ENCODE peak calls at places on chromosomes 12 and 14, in eight cellular contexts. I, T, U, R, H, K, X and G are unnamed samples.

GRCh38 chr12:96397756-96398421 is 2.4 kb downstream of the CDK17 start:
- DNase-seq in I (no peak), T (no peak), U (no peak), R (no peak), H (no peak), K (no peak), X (peak), G (no peak)

GRCh38 chr14:45249847-45250575 is 3.0 kb downstream of the MIS18BP1 start:
- DNase-seq in I (peak), T (no peak), U (no peak), R (peak), H (no peak), K (no peak), X (peak), G (no peak)

GRCh38 chr12:104299842-104300481 is 3.6 kb upstream of the EID3 start:
- DNase-seq in I (no peak), T (peak), U (no peak), R (no peak), H (no peak), K (no peak), X (peak), G (no peak)

GRCh38 chr14:100375273-100375962 is 52.3 kb downstream of the SLC25A47 start:
- DNase-seq in I (peak), T (peak), U (no peak), R (peak), H (peak), K (peak), X (peak), G (peak)

GRCh38 chr12:104590002-104590401 is 133.3 kb downstream of the CHST11 start:
- DNase-seq in I (no peak), T (no peak), U (no peak), R (no peak), H (no peak), K (no peak), X (no peak), G (no peak)

GRCh38 chr12:89344862-89345202 is 7.5 kb downstream of the DUSP6 start:
- DNase-seq in I (no peak), T (no peak), U (no peak), R (no peak), H (no peak), K (no peak), X (no peak), G (no peak)

GRCh38 chr12:91565246-91565645 is 382.6 kb upstream of the DCN start:
- DNase-seq in I (no peak), T (no peak), U (no peak), R (peak), H (no peak), K (no peak), X (peak), G (no peak)

GRCh38 chr14:71232506-71232905 is 325.2 kb downstream of the PCNX1 start:
- DNase-seq in I (no peak), T (no peak), U (no peak), R (no peak), H (no peak), K (no peak), X (no peak), G (no peak)

GRCh38 chr12:39401459-39401858 is 41.5 kb downstream of the KIF21A start:
- DNase-seq in I (no peak), T (no peak), U (no peak), R (no peak), H (no peak), K (no peak), X (peak), G (no peak)

GRCh38 chr12:102917026-102917787 is at the start of gene PAH:
- DNase-seq in I (no peak), T (no peak), U (no peak), R (peak), H (no peak), K (peak), X (no peak), G (no peak)

GRCh38 chr12:52130695-52131094 is 51.2 kb downstream of the SMIM41 start:
- DNase-seq in I (no peak), T (no peak), U (no peak), R (no peak), H (peak), K (no peak), X (no peak), G (no peak)

GRCh38 chr14:50622978-50623377 is 45.1 kb downstream of the SAV1 start:
- DNase-seq in I (no peak), T (no peak), U (no peak), R (no peak), H (no peak), K (no peak), X (no peak), G (no peak)

GRCh38 chr12:51884676-51885229 is 3.1 kb upstream of the ANKRD33 start:
- DNase-seq in I (no peak), T (peak), U (no peak), R (peak), H (no peak), K (no peak), X (no peak), G (no peak)

GRCh38 chr14:68894802-68895201 is 84.3 kb downstream of the ACTN1 start:
- DNase-seq in I (no peak), T (no peak), U (no peak), R (peak), H (no peak), K (no peak), X (peak), G (no peak)

GRCh38 chr14:55707365-55707804 is 127.4 kb downstream of the KTN1 start:
- DNase-seq in I (no peak), T (peak), U (no peak), R (peak), H (no peak), K (no peak), X (peak), G (no peak)

GRCh38 chr14:24093901-24094838 is at the start of gene PCK2:
- DNase-seq in I (peak), T (peak), U (peak), R (peak), H (peak), K (peak), X (peak), G (peak)

GRCh38 chr12:114123108-114123507 is 157.0 kb upstream of the RBM19 start:
- DNase-seq in I (no peak), T (no peak), U (no peak), R (peak), H (no peak), K (no peak), X (no peak), G (no peak)

GRCh38 chr12:100199347-100200136 is 1.1 kb upstream of the ACTR6 start:
- DNase-seq in I (peak), T (peak), U (peak), R (peak), H (peak), K (peak), X (peak), G (peak)

GRCh38 chr12:40105515-40106201 is at the start of gene SLC2A13:
- DNase-seq in I (peak), T (peak), U (peak), R (peak), H (peak), K (peak), X (peak), G (peak)

GRCh38 chr14:79551591-79551990 is 659.7 kb downstream of the DIO2 start:
- DNase-seq in I (no peak), T (no peak), U (no peak), R (no peak), H (no peak), K (no peak), X (no peak), G (no peak)

GRCh38 chr12:47020211-47020821 is 59.1 kb upstream of the PCED1B start:
- DNase-seq in I (no peak), T (no peak), U (no peak), R (no peak), H (no peak), K (no peak), X (no peak), G (no peak)

GRCh38 chr14:54627718-54628345 is 60.9 kb downstream of the SAMD4A start:
- DNase-seq in I (peak), T (no peak), U (no peak), R (no peak), H (peak), K (no peak), X (peak), G (no peak)

GRCh38 chr12:52203126-52203921 is 11.5 kb upstream of the KRT80 start:
- DNase-seq in I (no peak), T (peak), U (no peak), R (peak), H (peak), K (peak), X (peak), G (peak)

GRCh38 chr14:59997496-59997895 is 77.6 kb downstream of the LRRC9 start:
- DNase-seq in I (no peak), T (no peak), U (no peak), R (peak), H (no peak), K (no peak), X (peak), G (no peak)

GRCh38 chr12:40689576-40689975 is 2.7 kb upstream of the CNTN1 start:
- DNase-seq in I (no peak), T (no peak), U (no peak), R (peak), H (no peak), K (no peak), X (no peak), G (no peak)

GRCh38 chr14:22333408-22334274 is 255.4 kb downstream of the DAD1 start:
- DNase-seq in I (no peak), T (peak), U (no peak), R (peak), H (no peak), K (no peak), X (peak), G (no peak)

GRCh38 chr14:72771561-72771960 is 122.3 kb downstream of the DPF3 start:
- DNase-seq in I (no peak), T (no peak), U (no peak), R (no peak), H (no peak), K (no peak), X (no peak), G (no peak)

GRCh38 chr12:131912526-131913274 is 16.4 kb upstream of the PUS1 start:
- DNase-seq in I (peak), T (peak), U (no peak), R (peak), H (peak), K (no peak), X (peak), G (peak)

GRCh38 chr14:63193236-63193635 is 11.0 kb upstream of the RHOJ start:
- DNase-seq in I (no peak), T (no peak), U (no peak), R (peak), H (no peak), K (no peak), X (no peak), G (no peak)

GRCh38 chr14:102878174-102878969 is 44.1 kb upstream of the AMN start:
- DNase-seq in I (no peak), T (peak), U (no peak), R (peak), H (no peak), K (no peak), X (no peak), G (no peak)

GRCh38 chr12:52250048-52250990 is 17.3 kb downstream of the KRT7 start:
- DNase-seq in I (no peak), T (peak), U (no peak), R (no peak), H (peak), K (peak), X (no peak), G (no peak)

GRCh38 chr12:120583478-120584030 is 2.4 kb upstream of the POP5 start:
- DNase-seq in I (peak), T (peak), U (peak), R (peak), H (peak), K (peak), X (peak), G (peak)

GRCh38 chr14:32372154-32372553 is 43.1 kb downstream of the AKAP6 start:
- DNase-seq in I (no peak), T (peak), U (no peak), R (peak), H (no peak), K (no peak), X (peak), G (no peak)

GRCh38 chr14:76456200-76456599 is 80.3 kb downstream of the ESRRB start:
- DNase-seq in I (no peak), T (peak), U (no peak), R (peak), H (no peak), K (no peak), X (peak), G (no peak)

GRCh38 chr12:4781212-4781611 is 61.0 kb downstream of the GALNT8 start:
- DNase-seq in I (no peak), T (no peak), U (no peak), R (peak), H (no peak), K (no peak), X (no peak), G (no peak)

GRCh38 chr12:59820594-59821011 is 224.8 kb downstream of the SLC16A7 start:
- DNase-seq in I (no peak), T (no peak), U (no peak), R (no peak), H (no peak), K (no peak), X (no peak), G (no peak)

DNA sequence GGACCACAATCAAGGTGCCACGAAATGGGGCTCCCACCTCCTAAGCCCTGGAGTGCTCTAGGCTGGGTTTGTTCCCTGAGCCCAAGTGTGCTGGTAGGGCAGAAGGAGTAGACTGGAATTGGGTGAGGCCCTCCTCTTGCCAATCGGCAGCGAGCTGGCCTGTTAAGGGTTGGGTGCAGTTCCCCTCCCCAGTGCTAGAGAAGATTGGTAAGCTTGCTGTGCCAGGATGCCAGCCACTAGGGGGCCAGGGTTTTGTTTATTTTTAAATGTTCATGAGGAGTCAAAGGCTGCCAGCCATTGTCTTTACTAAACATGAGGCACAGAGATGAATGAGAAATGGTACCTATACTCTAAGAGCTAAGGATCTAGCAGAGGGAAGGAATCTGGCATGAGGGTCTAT is 79.7 kb downstream of the SPTB start:
- DNase-seq in I (no peak), T (peak), U (no peak), R (peak), H (no peak), K (peak), X (peak), G (no peak)
- TF ChIP-seq CTCF in I (peak), T (peak), U (no peak), R (peak), H (peak), K (peak), X (peak), G (no peak)

DNA sequence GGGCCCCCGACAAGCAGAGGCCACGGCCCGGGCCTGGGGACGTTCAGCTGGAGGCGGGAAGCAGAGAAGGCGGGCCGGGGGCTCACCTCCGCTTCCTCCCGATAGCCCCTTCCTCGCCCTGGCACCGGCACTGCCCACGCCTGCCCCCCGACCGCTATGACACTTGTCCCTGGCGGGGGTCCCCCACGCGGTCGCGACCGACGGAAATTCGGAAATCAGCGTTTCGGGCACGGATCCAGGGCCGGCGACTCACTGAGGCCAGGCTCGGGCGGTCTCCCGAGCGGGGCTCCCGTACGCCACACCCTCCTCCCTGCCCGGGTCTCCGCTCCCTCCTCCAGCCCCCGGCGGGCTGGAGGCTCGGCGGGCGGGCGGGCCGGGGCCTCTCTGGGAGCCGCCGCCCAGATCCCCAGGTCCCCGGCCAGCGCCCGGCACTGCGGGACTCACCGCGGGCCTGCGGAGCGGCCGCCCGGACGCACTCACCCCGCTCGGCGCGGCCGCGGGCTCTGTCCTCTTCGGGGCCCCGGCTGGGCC is 552 bp downstream of the PITPNM2 start:
- DNase-seq in I (peak), T (peak), U (no peak), R (peak), H (peak), K (peak), X (peak), G (no peak)
- TF ChIP-seq CTCF in I (no peak), T (no peak), U (no peak), R (no peak), H (no peak), K (no peak), X (no peak), G (no peak)

GRCh38 chr12:62601765-62602444 is 135.3 kb downstream of the MON2 start:
- DNase-seq in I (no peak), T (no peak), U (no peak), R (no peak), H (no peak), K (no peak), X (no peak), G (no peak)

GRCh38 chr12:62597253-62597652 is 130.6 kb downstream of the MON2 start:
- DNase-seq in I (no peak), T (no peak), U (no peak), R (no peak), H (no peak), K (no peak), X (no peak), G (no peak)

GRCh38 chr12:62602445-62603060 is 135.9 kb downstream of the MON2 start:
- DNase-seq in I (peak), T (peak), U (peak), R (peak), H (peak), K (peak), X (peak), G (peak)

GRCh38 chr12:62598846-62599245 is 132.2 kb downstream of the MON2 start:
- DNase-seq in I (no peak), T (no peak), U (no peak), R (no peak), H (no peak), K (no peak), X (no peak), G (no peak)

GRCh38 chr12:62600038-62600437 is 133.4 kb downstream of the MON2 start:
- DNase-seq in I (no peak), T (peak), U (no peak), R (no peak), H (no peak), K (no peak), X (no peak), G (no peak)
- TF ChIP-seq CTCF in I (no peak), T (peak), U (no peak), R (peak), H (no peak), K (peak), X (peak), G (no peak)

GRCh38 chr14:89810101-89810500 is 144.4 kb downstream of the EFCAB11 start:
- DNase-seq in I (no peak), T (no peak), U (no peak), R (no peak), H (no peak), K (no peak), X (no peak), G (no peak)

GRCh38 chr14:89813485-89814080 is 140.9 kb downstream of the EFCAB11 start:
- DNase-seq in I (no peak), T (no peak), U (no peak), R (peak), H (no peak), K (no peak), X (peak), G (no peak)

GRCh38 chr14:89814126-89814525 is 140.4 kb downstream of the EFCAB11 start:
- DNase-seq in I (no peak), T (no peak), U (no peak), R (no peak), H (no peak), K (no peak), X (no peak), G (no peak)
- TF ChIP-seq CTCF in I (no peak), T (no peak), U (no peak), R (no peak), H (no peak), K (no peak), X (no peak), G (no peak)

DNA sequence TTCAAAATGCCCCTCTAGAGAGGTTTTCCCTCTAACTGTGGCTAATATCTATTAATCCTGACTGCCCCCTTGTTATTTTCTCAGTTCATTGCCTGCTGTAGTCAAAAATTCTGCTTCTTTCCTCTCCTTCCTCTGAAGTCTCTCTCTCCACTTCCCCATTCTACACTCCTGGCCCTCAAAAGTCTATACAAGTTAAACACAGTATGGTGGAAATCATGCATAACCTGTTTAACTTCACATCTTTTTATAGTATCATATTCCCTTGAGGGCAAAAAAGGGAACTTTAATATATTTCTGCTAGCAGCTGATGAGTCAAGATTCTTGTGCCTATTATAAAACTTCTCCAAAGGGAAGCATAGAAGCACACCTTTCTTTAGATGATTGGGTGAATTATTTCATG is 16.7 kb downstream of the GRIP1 start:
- DNase-seq in I (no peak), T (no peak), U (no peak), R (peak), H (no peak), K (no peak), X (no peak), G (no peak)
- TF ChIP-seq CTCF in I (no peak), T (no peak), U (no peak), R (no peak), H (no peak), K (no peak), X (no peak), G (no peak)

DNA sequence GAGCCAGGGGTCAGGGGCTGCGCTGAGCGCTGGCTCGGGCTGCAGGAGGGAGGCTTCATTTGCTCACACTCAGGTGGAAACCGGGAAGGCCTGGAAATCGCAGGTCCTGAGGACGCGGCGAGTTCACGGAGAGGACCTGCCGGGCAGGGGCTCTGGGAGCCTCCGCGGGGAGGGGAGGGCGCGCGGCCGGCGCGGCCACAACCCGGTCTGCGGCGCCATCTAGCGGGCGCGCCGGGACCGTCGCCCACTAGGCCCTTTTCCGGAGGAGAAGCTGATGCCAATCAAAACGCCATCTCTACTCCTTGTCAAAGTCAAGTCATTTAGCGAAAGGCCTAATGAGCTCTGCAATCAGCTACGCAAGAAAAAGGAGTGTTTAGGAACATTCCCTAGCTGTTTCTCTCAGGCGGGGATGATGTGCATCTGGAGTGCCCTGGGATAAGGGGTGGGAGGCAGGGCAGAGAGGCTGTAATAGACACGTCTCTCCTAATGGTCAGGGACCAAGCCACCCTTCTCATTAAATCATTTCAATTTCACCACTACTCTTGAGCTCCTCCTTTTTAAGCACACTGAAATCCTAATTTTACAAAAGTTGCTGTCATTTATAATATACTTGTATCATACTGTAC is 885.8 kb upstream of the TMEM132C start:
- DNase-seq in I (no peak), T (peak), U (peak), R (peak), H (no peak), K (no peak), X (peak), G (peak)
- TF ChIP-seq CTCF in I (peak), T (peak), U (peak), R (peak), H (peak), K (peak), X (peak), G (no peak)

GRCh38 chr12:54285150-54286041 is 4.9 kb downstream of the HNRNPA1 start:
- DNase-seq in I (no peak), T (no peak), U (no peak), R (no peak), H (no peak), K (no peak), X (no peak), G (no peak)
- TF ChIP-seq CTCF in I (no peak), T (peak), U (peak), R (peak), H (peak), K (peak), X (peak), G (no peak)